ENCODE peak calls at places on chromosomes 1 and 21, in six cellular contexts. One of them, this sample, is unnamed.

GRCh38 chr1:84996846-84997666 is at the start of gene MCOLN2:
- DNase-seq in GM06990: peak; percentile 77
- DNase-seq in A549: peak; percentile 57
- DNase-seq in lower leg skin: no peak
- DNase-seq in fibroblast of pulmonary artery: peak; percentile 10
- DNase-seq in heart right ventricle: no peak
- DNase-seq in this sample: no peak

GRCh38 chr1:206685256-206685748 is 597 bp downstream of the MAPKAPK2 start:
- DNase-seq in lower leg skin: no peak
- DNase-seq in GM06990: peak; percentile 71
- DNase-seq in A549: peak; percentile 39
- DNase-seq in fibroblast of pulmonary artery: no peak
- DNase-seq in heart right ventricle: no peak
- DNase-seq in this sample: no peak

GRCh38 chr1:47024138-47024856 is 828 bp downstream of the CYP4X1 start:
- DNase-seq in heart right ventricle: no peak
- DNase-seq in A549: no peak
- DNase-seq in fibroblast of pulmonary artery: peak; percentile 11
- DNase-seq in GM06990: no peak
- DNase-seq in lower leg skin: no peak
- DNase-seq in this sample: no peak

GRCh38 chr1:37437058-37437457 is 37.3 kb upstream of the ZC3H12A start:
- DNase-seq in fibroblast of pulmonary artery: no peak
- DNase-seq in GM06990: no peak
- DNase-seq in lower leg skin: no peak
- DNase-seq in heart right ventricle: no peak
- DNase-seq in A549: no peak
- DNase-seq in this sample: no peak

GRCh38 chr1:20903452-20903851 is 116.3 kb upstream of the HP1BP3 start:
- DNase-seq in heart right ventricle: no peak
- DNase-seq in lower leg skin: no peak
- DNase-seq in GM06990: no peak
- DNase-seq in fibroblast of pulmonary artery: peak; percentile 20
- DNase-seq in A549: no peak
- DNase-seq in this sample: no peak

GRCh38 chr1:40050863-40051262 is 10.3 kb downstream of the CAP1 start:
- DNase-seq in heart right ventricle: no peak
- DNase-seq in A549: no peak
- DNase-seq in fibroblast of pulmonary artery: no peak
- DNase-seq in GM06990: no peak
- DNase-seq in lower leg skin: no peak
- DNase-seq in this sample: no peak

GRCh38 chr1:1471389-1472045 is at the start of gene ATAD3B:
- DNase-seq in GM06990: peak; percentile 91
- DNase-seq in fibroblast of pulmonary artery: peak; percentile 91
- DNase-seq in heart right ventricle: peak; percentile 94
- DNase-seq in A549: no peak
- DNase-seq in lower leg skin: peak; percentile 98
- DNase-seq in this sample: peak; percentile 43

GRCh38 chr1:184210048-184210447 is 158.5 kb downstream of the TSEN15 start:
- DNase-seq in fibroblast of pulmonary artery: peak; percentile 16
- DNase-seq in GM06990: no peak
- DNase-seq in lower leg skin: no peak
- DNase-seq in A549: no peak
- DNase-seq in heart right ventricle: peak; percentile 11
- DNase-seq in this sample: peak; percentile 46

GRCh38 chr21:34545079-34545884 is 33.3 kb upstream of the KCNE1 start:
- DNase-seq in lower leg skin: no peak
- DNase-seq in heart right ventricle: no peak
- DNase-seq in GM06990: peak; percentile 78
- DNase-seq in fibroblast of pulmonary artery: peak; percentile 65
- DNase-seq in A549: peak; percentile 7
- DNase-seq in this sample: no peak

GRCh38 chr1:244371294-244372141 is 80.2 kb downstream of the ADSS2 start:
- DNase-seq in lower leg skin: no peak
- DNase-seq in heart right ventricle: no peak
- DNase-seq in GM06990: no peak
- DNase-seq in A549: no peak
- DNase-seq in fibroblast of pulmonary artery: no peak
- DNase-seq in this sample: no peak

GRCh38 chr1:54600947-54601725 is 22.2 kb downstream of the FAM151A start:
- DNase-seq in lower leg skin: no peak
- DNase-seq in GM06990: no peak
- DNase-seq in heart right ventricle: no peak
- DNase-seq in fibroblast of pulmonary artery: no peak
- DNase-seq in A549: no peak
- DNase-seq in this sample: no peak

GRCh38 chr1:226723640-226724532 is 15.2 kb downstream of the ITPKB start:
- DNase-seq in GM06990: no peak
- DNase-seq in heart right ventricle: peak; percentile 71
- DNase-seq in fibroblast of pulmonary artery: peak; percentile 79
- DNase-seq in lower leg skin: no peak
- DNase-seq in A549: no peak
- DNase-seq in this sample: no peak

GRCh38 chr1:248897412-248898337 is 8.4 kb upstream of the PGBD2 start:
- DNase-seq in GM06990: no peak
- DNase-seq in fibroblast of pulmonary artery: no peak
- DNase-seq in A549: no peak
- DNase-seq in heart right ventricle: no peak
- DNase-seq in lower leg skin: no peak
- DNase-seq in this sample: no peak

GRCh38 chr1:156394082-156394481 is 25.1 kb downstream of the RHBG start:
- DNase-seq in heart right ventricle: no peak
- DNase-seq in lower leg skin: no peak
- DNase-seq in GM06990: no peak
- DNase-seq in A549: no peak
- DNase-seq in fibroblast of pulmonary artery: no peak
- DNase-seq in this sample: no peak

GRCh38 chr1:151570819-151571218 is 30.7 kb downstream of the TUFT1 start:
- DNase-seq in heart right ventricle: no peak
- DNase-seq in GM06990: no peak
- DNase-seq in fibroblast of pulmonary artery: no peak
- DNase-seq in lower leg skin: no peak
- DNase-seq in A549: no peak
- DNase-seq in this sample: no peak

GRCh38 chr1:226549937-226550670 is 1.5 kb downstream of the STUM start:
- DNase-seq in heart right ventricle: peak; percentile 55
- DNase-seq in lower leg skin: peak; percentile 90
- DNase-seq in A549: peak; percentile 50
- DNase-seq in GM06990: no peak
- DNase-seq in fibroblast of pulmonary artery: peak; percentile 14
- DNase-seq in this sample: no peak

GRCh38 chr1:215076312-215076711 is 6.2 kb upstream of the KCNK2 start:
- DNase-seq in lower leg skin: no peak
- DNase-seq in A549: no peak
- DNase-seq in heart right ventricle: no peak
- DNase-seq in fibroblast of pulmonary artery: peak; percentile 70
- DNase-seq in GM06990: no peak
- DNase-seq in this sample: no peak

GRCh38 chr1:228697209-228698016 is 37.9 kb upstream of the RHOU start:
- DNase-seq in GM06990: no peak
- DNase-seq in fibroblast of pulmonary artery: peak; percentile 96
- DNase-seq in A549: no peak
- DNase-seq in heart right ventricle: peak; percentile 37
- DNase-seq in lower leg skin: peak; percentile 95
- DNase-seq in this sample: peak; percentile 52

GRCh38 chr1:85894651-85895050 is 186.4 kb upstream of the ZNHIT6 start:
- DNase-seq in A549: peak; percentile 16
- DNase-seq in heart right ventricle: peak; percentile 7
- DNase-seq in GM06990: no peak
- DNase-seq in fibroblast of pulmonary artery: peak; percentile 62
- DNase-seq in lower leg skin: no peak
- DNase-seq in this sample: peak; percentile 11

GRCh38 chr1:1839311-1839965 is 51.4 kb downstream of the GNB1 start:
- DNase-seq in lower leg skin: no peak
- DNase-seq in GM06990: no peak
- DNase-seq in heart right ventricle: no peak
- DNase-seq in A549: no peak
- DNase-seq in fibroblast of pulmonary artery: no peak
- DNase-seq in this sample: no peak

GRCh38 chr1:155086182-155086741 is 7.6 kb downstream of the EFNA3 start:
- DNase-seq in heart right ventricle: peak; percentile 60
- DNase-seq in A549: peak; percentile 82
- DNase-seq in fibroblast of pulmonary artery: peak; percentile 53
- DNase-seq in GM06990: peak; percentile 87
- DNase-seq in lower leg skin: peak; percentile 96
- DNase-seq in this sample: no peak

GRCh38 chr1:172286629-172287076 is 133.8 kb upstream of the C1orf105 start:
- DNase-seq in GM06990: no peak
- DNase-seq in lower leg skin: no peak
- DNase-seq in heart right ventricle: no peak
- DNase-seq in A549: no peak
- DNase-seq in fibroblast of pulmonary artery: peak; percentile 83
- DNase-seq in this sample: peak; percentile 95

GRCh38 chr1:216914974-216915373 is 191.7 kb upstream of the ESRRG start:
- DNase-seq in heart right ventricle: no peak
- DNase-seq in GM06990: no peak
- DNase-seq in lower leg skin: no peak
- DNase-seq in fibroblast of pulmonary artery: peak; percentile 41
- DNase-seq in A549: no peak
- DNase-seq in this sample: no peak

GRCh38 chr1:111747282-111747734 is 8.1 kb upstream of the INKA2 start:
- DNase-seq in GM06990: peak; percentile 40
- DNase-seq in lower leg skin: no peak
- DNase-seq in heart right ventricle: peak; percentile 71
- DNase-seq in fibroblast of pulmonary artery: peak; percentile 89
- DNase-seq in A549: peak; percentile 60
- DNase-seq in this sample: no peak

GRCh38 chr1:72869873-72870272 is 587.5 kb upstream of the NEGR1 start:
- DNase-seq in fibroblast of pulmonary artery: no peak
- DNase-seq in lower leg skin: no peak
- DNase-seq in heart right ventricle: no peak
- DNase-seq in A549: no peak
- DNase-seq in GM06990: no peak
- DNase-seq in this sample: no peak

GRCh38 chr1:228735871-228736586 is 750 bp downstream of the RHOU start:
- DNase-seq in A549: peak; percentile 48
- DNase-seq in GM06990: no peak
- DNase-seq in lower leg skin: peak; percentile 90
- DNase-seq in heart right ventricle: peak; percentile 27
- DNase-seq in fibroblast of pulmonary artery: peak; percentile 55
- DNase-seq in this sample: no peak

GRCh38 chr21:30479259-30479658 is 908 bp downstream of the KRTAP19-1 start:
- DNase-seq in GM06990: no peak
- DNase-seq in A549: no peak
- DNase-seq in fibroblast of pulmonary artery: no peak
- DNase-seq in heart right ventricle: no peak
- DNase-seq in lower leg skin: no peak
- DNase-seq in this sample: no peak
- TF ChIP-seq CTCF in GM06990: no peak
- TF ChIP-seq CTCF in A549: no peak
- TF ChIP-seq CTCF in fibroblast of pulmonary artery: no peak
- TF ChIP-seq CTCF in heart right ventricle: no peak
- TF ChIP-seq CTCF in lower leg skin: no peak
- TF ChIP-seq CTCF in this sample: no peak

GRCh38 chr1:51901151-51901550 is 22.6 kb upstream of the NRDC start:
- DNase-seq in lower leg skin: no peak
- DNase-seq in A549: no peak
- DNase-seq in heart right ventricle: no peak
- DNase-seq in GM06990: no peak
- DNase-seq in fibroblast of pulmonary artery: no peak
- DNase-seq in this sample: no peak

GRCh38 chr1:51897699-51898031 is 19.1 kb upstream of the NRDC start:
- DNase-seq in A549: peak; percentile 42
- DNase-seq in GM06990: no peak
- DNase-seq in heart right ventricle: no peak
- DNase-seq in lower leg skin: no peak
- DNase-seq in fibroblast of pulmonary artery: peak; percentile 91
- DNase-seq in this sample: peak; percentile 84

GRCh38 chr1:51899022-51899421 is 20.5 kb upstream of the NRDC start:
- DNase-seq in heart right ventricle: no peak
- DNase-seq in lower leg skin: no peak
- DNase-seq in A549: no peak
- DNase-seq in fibroblast of pulmonary artery: peak; percentile 20
- DNase-seq in GM06990: no peak
- DNase-seq in this sample: no peak

GRCh38 chr1:51902456-51902855 is 23.9 kb upstream of the NRDC start:
- DNase-seq in lower leg skin: no peak
- DNase-seq in GM06990: no peak
- DNase-seq in fibroblast of pulmonary artery: no peak
- DNase-seq in A549: no peak
- DNase-seq in heart right ventricle: no peak
- DNase-seq in this sample: no peak

GRCh38 chr1:51898090-51898734 is 19.7 kb upstream of the NRDC start:
- DNase-seq in GM06990: no peak
- DNase-seq in A549: peak; percentile 9
- DNase-seq in lower leg skin: no peak
- DNase-seq in heart right ventricle: no peak
- DNase-seq in fibroblast of pulmonary artery: peak; percentile 89
- DNase-seq in this sample: peak; percentile 78
- H3K4me3 ChIP-seq in GM06990: no peak overlapping the region
- H3K4me3 ChIP-seq in A549: peak overlapping the region; percentile 5
- H3K4me3 ChIP-seq in lower leg skin: no peak overlapping the region
- H3K4me3 ChIP-seq in heart right ventricle: no peak overlapping the region
- H3K4me3 ChIP-seq in fibroblast of pulmonary artery: no peak overlapping the region
- H3K4me3 ChIP-seq in this sample: no peak overlapping the region

GRCh38 chr1:230441630-230442029 is 15.5 kb upstream of the PGBD5 start:
- DNase-seq in fibroblast of pulmonary artery: no peak
- DNase-seq in lower leg skin: no peak
- DNase-seq in heart right ventricle: no peak
- DNase-seq in A549: no peak
- DNase-seq in GM06990: no peak
- DNase-seq in this sample: no peak
- TF ChIP-seq CTCF in fibroblast of pulmonary artery: no peak
- TF ChIP-seq CTCF in lower leg skin: no peak
- TF ChIP-seq CTCF in heart right ventricle: no peak
- TF ChIP-seq CTCF in A549: no peak
- TF ChIP-seq CTCF in GM06990: no peak
- TF ChIP-seq CTCF in this sample: no peak

DNA sequence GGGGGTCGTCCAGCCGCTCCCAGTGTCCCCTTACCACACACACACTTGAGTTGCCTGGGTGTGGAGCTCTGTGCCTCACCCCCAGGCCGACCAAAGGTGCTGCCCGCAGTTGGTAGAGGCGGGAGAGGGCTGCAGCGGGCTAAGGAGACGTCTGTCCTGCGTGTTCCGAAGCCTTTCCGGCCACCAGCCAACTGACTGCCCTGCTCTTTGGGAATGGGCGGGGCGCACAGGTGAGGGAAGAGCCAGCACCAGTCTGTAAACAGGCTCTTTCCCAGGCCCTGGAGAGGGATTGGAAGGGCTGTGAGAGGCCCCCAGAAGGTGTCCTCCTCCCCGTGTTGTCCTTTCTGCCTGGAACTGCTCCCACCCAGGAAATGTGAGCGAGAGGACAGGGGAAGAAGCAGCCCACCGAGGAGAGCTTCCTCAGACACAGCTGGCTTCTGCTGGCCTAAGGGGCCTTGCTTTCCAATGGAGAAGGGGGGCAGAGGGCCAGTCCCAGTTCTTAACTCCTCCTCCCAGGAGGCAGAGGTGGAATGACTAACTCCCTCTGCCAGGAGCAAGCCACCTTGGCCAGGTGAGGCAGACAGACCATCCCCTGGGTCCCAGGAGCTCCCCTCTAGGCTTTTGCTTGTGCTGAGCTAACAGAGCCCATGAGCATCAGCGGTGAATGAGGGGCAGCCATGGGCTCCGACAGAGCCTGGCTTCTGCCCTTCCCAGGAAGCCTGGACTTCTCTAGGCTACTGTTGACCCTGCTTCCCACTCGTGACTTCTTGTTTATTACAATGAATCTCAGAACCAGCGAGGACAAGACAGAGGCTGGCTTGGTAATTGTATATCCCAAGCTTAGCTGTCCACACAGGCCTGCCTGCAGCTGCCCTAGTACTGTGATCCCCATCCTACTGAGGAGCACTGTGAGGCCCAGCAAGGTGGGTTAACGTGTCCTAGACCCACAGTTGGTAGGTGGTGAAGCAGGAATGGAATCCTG is 158.1 kb upstream of the COA6 start:
- DNase-seq in GM06990: no peak
- DNase-seq in fibroblast of pulmonary artery: no peak
- DNase-seq in heart right ventricle: no peak
- DNase-seq in A549: no peak
- DNase-seq in lower leg skin: no peak
- DNase-seq in this sample: no peak
- H3K4me3 ChIP-seq in GM06990: peak overlapping the region; percentile 63
- H3K4me3 ChIP-seq in fibroblast of pulmonary artery: no peak overlapping the region
- H3K4me3 ChIP-seq in heart right ventricle: peak overlapping the region; percentile 47
- H3K4me3 ChIP-seq in A549: no peak overlapping the region
- H3K4me3 ChIP-seq in lower leg skin: no peak overlapping the region
- H3K4me3 ChIP-seq in this sample: no peak overlapping the region

This sample was measured in AG09309.